ENCODE peak calls at places on chromosome 15, in six cellular contexts. One of them, this sample, is unnamed.

GRCh38 chr15:35757323-35757722 is 211.4 kb upstream of the DPH6 start:
- DNase-seq in astrocyte: no peak
- DNase-seq in natural killer cell: no peak
- DNase-seq in neural progenitor cell: peak
- DNase-seq in progenitor cell of endocrine pancreas: no peak
- DNase-seq in AG09309: no peak
- DNase-seq in this sample: no peak

GRCh38 chr15:45664451-45664850 is 29.6 kb downstream of the SQOR start:
- DNase-seq in neural progenitor cell: no peak
- DNase-seq in progenitor cell of endocrine pancreas: no peak
- DNase-seq in natural killer cell: no peak
- DNase-seq in AG09309: no peak
- DNase-seq in astrocyte: peak
- DNase-seq in this sample: no peak

GRCh38 chr15:98983333-98983732 is 24.3 kb downstream of the PGPEP1L start:
- DNase-seq in natural killer cell: no peak
- DNase-seq in astrocyte: peak
- DNase-seq in progenitor cell of endocrine pancreas: no peak
- DNase-seq in AG09309: peak
- DNase-seq in neural progenitor cell: no peak
- DNase-seq in this sample: no peak

GRCh38 chr15:33311312-33311971 is 675 bp downstream of the RYR3 start:
- DNase-seq in natural killer cell: no peak
- DNase-seq in neural progenitor cell: peak
- DNase-seq in astrocyte: no peak
- DNase-seq in AG09309: no peak
- DNase-seq in progenitor cell of endocrine pancreas: peak
- DNase-seq in this sample: no peak

GRCh38 chr15:98138910-98139309 is 178.4 kb downstream of the ARRDC4 start:
- DNase-seq in AG09309: no peak
- DNase-seq in natural killer cell: no peak
- DNase-seq in neural progenitor cell: no peak
- DNase-seq in progenitor cell of endocrine pancreas: no peak
- DNase-seq in astrocyte: no peak
- DNase-seq in this sample: no peak

GRCh38 chr15:33083232-33084006 is 111.1 kb downstream of the FMN1 start:
- DNase-seq in natural killer cell: no peak
- DNase-seq in AG09309: no peak
- DNase-seq in progenitor cell of endocrine pancreas: no peak
- DNase-seq in astrocyte: peak
- DNase-seq in neural progenitor cell: no peak
- DNase-seq in this sample: no peak

GRCh38 chr15:79025201-79025600 is 65.4 kb downstream of the RASGRF1 start:
- DNase-seq in progenitor cell of endocrine pancreas: no peak
- DNase-seq in neural progenitor cell: peak
- DNase-seq in natural killer cell: no peak
- DNase-seq in AG09309: no peak
- DNase-seq in astrocyte: no peak
- DNase-seq in this sample: no peak

GRCh38 chr15:87722941-87723691 is 533.4 kb downstream of the NTRK3 start:
- DNase-seq in natural killer cell: no peak
- DNase-seq in neural progenitor cell: peak
- DNase-seq in progenitor cell of endocrine pancreas: no peak
- DNase-seq in astrocyte: peak
- DNase-seq in AG09309: no peak
- DNase-seq in this sample: no peak

GRCh38 chr15:44537728-44538240 is 837 bp downstream of the EIF3J start:
- DNase-seq in AG09309: no peak
- DNase-seq in natural killer cell: no peak
- DNase-seq in astrocyte: peak
- DNase-seq in neural progenitor cell: no peak
- DNase-seq in progenitor cell of endocrine pancreas: no peak
- DNase-seq in this sample: no peak

GRCh38 chr15:72604794-72605193 is 49.7 kb upstream of the GOLGA6B start:
- DNase-seq in progenitor cell of endocrine pancreas: no peak
- DNase-seq in AG09309: no peak
- DNase-seq in astrocyte: no peak
- DNase-seq in natural killer cell: no peak
- DNase-seq in neural progenitor cell: peak
- DNase-seq in this sample: no peak

GRCh38 chr15:59303641-59304433 is 68.8 kb downstream of the MYO1E start:
- DNase-seq in natural killer cell: no peak
- DNase-seq in AG09309: no peak
- DNase-seq in neural progenitor cell: no peak
- DNase-seq in progenitor cell of endocrine pancreas: no peak
- DNase-seq in astrocyte: peak
- DNase-seq in this sample: no peak

GRCh38 chr15:68447976-68448755 is 16.2 kb upstream of the ITGA11 start:
- DNase-seq in natural killer cell: no peak
- DNase-seq in AG09309: no peak
- DNase-seq in progenitor cell of endocrine pancreas: no peak
- DNase-seq in neural progenitor cell: no peak
- DNase-seq in astrocyte: no peak
- DNase-seq in this sample: no peak

GRCh38 chr15:34122771-34123183 is 20.9 kb downstream of the PGBD4 start:
- DNase-seq in neural progenitor cell: no peak
- DNase-seq in progenitor cell of endocrine pancreas: no peak
- DNase-seq in astrocyte: peak
- DNase-seq in natural killer cell: no peak
- DNase-seq in AG09309: peak
- DNase-seq in this sample: no peak

GRCh38 chr15:60928210-60928609 is 300.9 kb downstream of the RORA start:
- DNase-seq in astrocyte: no peak
- DNase-seq in AG09309: no peak
- DNase-seq in natural killer cell: no peak
- DNase-seq in neural progenitor cell: peak
- DNase-seq in progenitor cell of endocrine pancreas: no peak
- DNase-seq in this sample: no peak

GRCh38 chr15:55700876-55701275 is 42.1 kb downstream of the PRTG start:
- DNase-seq in progenitor cell of endocrine pancreas: no peak
- DNase-seq in natural killer cell: no peak
- DNase-seq in neural progenitor cell: no peak
- DNase-seq in AG09309: no peak
- DNase-seq in astrocyte: no peak
- DNase-seq in this sample: no peak

GRCh38 chr15:71278989-71279756 is 163.9 kb downstream of the THSD4 start:
- DNase-seq in progenitor cell of endocrine pancreas: no peak
- DNase-seq in astrocyte: peak
- DNase-seq in neural progenitor cell: no peak
- DNase-seq in natural killer cell: no peak
- DNase-seq in AG09309: peak
- DNase-seq in this sample: no peak

GRCh38 chr15:40930430-40931299 is 1.5 kb downstream of the DLL4 start:
- DNase-seq in progenitor cell of endocrine pancreas: peak
- DNase-seq in AG09309: no peak
- DNase-seq in astrocyte: peak
- DNase-seq in neural progenitor cell: peak
- DNase-seq in natural killer cell: no peak
- DNase-seq in this sample: peak

GRCh38 chr15:86555114-86555513 is 475.4 kb downstream of the AGBL1 start:
- DNase-seq in neural progenitor cell: no peak
- DNase-seq in natural killer cell: no peak
- DNase-seq in progenitor cell of endocrine pancreas: no peak
- DNase-seq in AG09309: no peak
- DNase-seq in astrocyte: no peak
- DNase-seq in this sample: no peak

GRCh38 chr15:53710906-53711305 is 48.6 kb downstream of the WDR72 start:
- DNase-seq in natural killer cell: no peak
- DNase-seq in progenitor cell of endocrine pancreas: no peak
- DNase-seq in astrocyte: no peak
- DNase-seq in neural progenitor cell: peak
- DNase-seq in AG09309: no peak
- DNase-seq in this sample: no peak

GRCh38 chr15:38559131-38559530 is 5.5 kb downstream of the RASGRP1 start:
- DNase-seq in neural progenitor cell: no peak
- DNase-seq in progenitor cell of endocrine pancreas: no peak
- DNase-seq in natural killer cell: no peak
- DNase-seq in astrocyte: no peak
- DNase-seq in AG09309: no peak
- DNase-seq in this sample: no peak

GRCh38 chr15:97904196-97904572 is 56.3 kb upstream of the ARRDC4 start:
- DNase-seq in AG09309: peak
- DNase-seq in natural killer cell: no peak
- DNase-seq in progenitor cell of endocrine pancreas: peak
- DNase-seq in astrocyte: peak
- DNase-seq in neural progenitor cell: peak
- DNase-seq in this sample: peak

GRCh38 chr15:41511331-41512077 is 2.1 kb downstream of the LTK start:
- DNase-seq in AG09309: no peak
- DNase-seq in natural killer cell: no peak
- DNase-seq in progenitor cell of endocrine pancreas: peak
- DNase-seq in neural progenitor cell: peak
- DNase-seq in astrocyte: no peak
- DNase-seq in this sample: no peak

GRCh38 chr15:64105113-64105704 is 9.4 kb downstream of the SNX1 start:
- DNase-seq in neural progenitor cell: no peak
- DNase-seq in AG09309: peak
- DNase-seq in natural killer cell: no peak
- DNase-seq in progenitor cell of endocrine pancreas: no peak
- DNase-seq in astrocyte: peak
- DNase-seq in this sample: no peak

GRCh38 chr15:83854314-83854713 is 200.4 kb downstream of the ADAMTSL3 start:
- DNase-seq in natural killer cell: no peak
- DNase-seq in astrocyte: no peak
- DNase-seq in progenitor cell of endocrine pancreas: no peak
- DNase-seq in neural progenitor cell: no peak
- DNase-seq in AG09309: no peak
- DNase-seq in this sample: no peak

GRCh38 chr15:29917600-29918597 is 95.6 kb upstream of the TJP1 start:
- DNase-seq in astrocyte: no peak
- DNase-seq in neural progenitor cell: no peak
- DNase-seq in progenitor cell of endocrine pancreas: no peak
- DNase-seq in natural killer cell: no peak
- DNase-seq in AG09309: no peak
- DNase-seq in this sample: no peak

GRCh38 chr15:85527907-85528306 is 147.5 kb downstream of the AKAP13 start:
- DNase-seq in progenitor cell of endocrine pancreas: no peak
- DNase-seq in neural progenitor cell: no peak
- DNase-seq in AG09309: peak
- DNase-seq in natural killer cell: no peak
- DNase-seq in astrocyte: peak
- DNase-seq in this sample: no peak

GRCh38 chr15:98776607-98777281 is 128.4 kb downstream of the IGF1R start:
- DNase-seq in progenitor cell of endocrine pancreas: peak
- DNase-seq in AG09309: no peak
- DNase-seq in natural killer cell: no peak
- DNase-seq in neural progenitor cell: no peak
- DNase-seq in astrocyte: peak
- DNase-seq in this sample: no peak

GRCh38 chr15:96320703-96321421 is 9.6 kb upstream of the NR2F2 start:
- DNase-seq in natural killer cell: no peak
- DNase-seq in AG09309: no peak
- DNase-seq in neural progenitor cell: peak
- DNase-seq in astrocyte: peak
- DNase-seq in progenitor cell of endocrine pancreas: no peak
- DNase-seq in this sample: no peak

DNA sequence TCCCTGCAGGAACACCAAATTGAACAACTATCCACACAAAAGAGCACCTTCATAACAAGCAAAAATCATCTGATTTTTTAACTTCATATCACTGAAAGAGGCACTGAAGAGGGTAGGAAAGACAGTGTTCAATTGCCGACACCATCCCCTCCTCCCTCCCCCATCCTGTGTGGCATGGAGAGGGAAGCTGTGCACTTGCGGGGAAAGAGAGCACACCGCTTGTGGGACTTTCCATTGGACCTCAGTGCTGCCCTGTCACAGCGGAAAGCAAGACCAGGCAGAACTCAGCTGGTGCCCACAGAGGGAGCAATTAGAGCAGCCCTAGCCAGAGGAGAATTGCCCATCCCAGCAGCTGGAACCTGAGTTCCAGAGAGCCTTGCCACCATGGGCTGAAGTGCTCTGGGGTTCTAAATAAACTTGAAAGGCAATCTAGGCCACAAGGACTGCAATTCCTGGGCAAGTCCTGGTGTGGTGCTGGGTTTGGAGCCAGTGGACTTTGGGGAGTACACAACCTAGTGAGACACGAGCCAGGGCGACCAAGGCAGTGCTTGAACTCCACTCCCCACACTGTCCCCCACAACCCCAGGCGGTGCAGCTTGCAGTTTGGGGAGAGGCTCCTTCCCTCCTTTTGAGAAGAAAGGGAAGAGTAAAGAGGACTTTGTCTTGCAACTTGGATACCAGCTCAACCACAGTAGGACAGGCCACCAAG is 27.0 kb downstream of the PEAK1 start:
- DNase-seq in natural killer cell: no peak
- DNase-seq in astrocyte: no peak
- DNase-seq in neural progenitor cell: no peak
- DNase-seq in progenitor cell of endocrine pancreas: no peak
- DNase-seq in AG09309: no peak
- DNase-seq in this sample: no peak
- TF ChIP-seq CTCF in natural killer cell: no peak
- TF ChIP-seq CTCF in astrocyte: no peak
- TF ChIP-seq CTCF in neural progenitor cell: no peak
- TF ChIP-seq CTCF in progenitor cell of endocrine pancreas: no peak
- TF ChIP-seq CTCF in AG09309: no peak
- TF ChIP-seq CTCF in this sample: no peak

GRCh38 chr15:91982401-91982800 is 128.9 kb downstream of the SLCO3A1 start:
- DNase-seq in astrocyte: no peak
- DNase-seq in progenitor cell of endocrine pancreas: no peak
- DNase-seq in AG09309: no peak
- DNase-seq in neural progenitor cell: no peak
- DNase-seq in natural killer cell: no peak
- DNase-seq in this sample: no peak
- TF ChIP-seq CTCF in astrocyte: no peak
- TF ChIP-seq CTCF in progenitor cell of endocrine pancreas: no peak
- TF ChIP-seq CTCF in AG09309: no peak
- TF ChIP-seq CTCF in neural progenitor cell: no peak
- TF ChIP-seq CTCF in natural killer cell: no peak
- TF ChIP-seq CTCF in this sample: peak

DNA sequence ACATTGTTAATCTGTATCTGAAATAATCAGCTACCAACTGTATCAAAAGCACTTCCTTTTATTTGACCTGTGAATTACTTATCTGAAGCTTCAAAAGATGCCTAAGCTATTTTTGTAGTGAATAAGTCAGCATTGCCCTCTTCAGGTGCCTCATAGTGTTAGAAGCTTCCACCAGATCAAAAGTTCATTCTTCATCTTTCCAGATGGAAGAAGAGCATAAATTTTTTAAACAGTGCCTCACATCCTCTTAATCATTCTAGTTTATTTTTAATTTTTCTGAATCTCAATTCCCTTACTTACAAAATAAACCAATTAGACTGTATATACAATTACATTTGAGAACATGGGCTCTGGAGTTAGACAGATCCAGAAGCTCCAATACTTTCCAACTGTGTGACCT is 65.0 kb downstream of the MYO5A start:
- DNase-seq in progenitor cell of endocrine pancreas: no peak
- DNase-seq in natural killer cell: no peak
- DNase-seq in neural progenitor cell: no peak
- DNase-seq in AG09309: no peak
- DNase-seq in astrocyte: no peak
- DNase-seq in this sample: no peak
- TF ChIP-seq CTCF in progenitor cell of endocrine pancreas: no peak
- TF ChIP-seq CTCF in natural killer cell: no peak
- TF ChIP-seq CTCF in neural progenitor cell: no peak
- TF ChIP-seq CTCF in AG09309: peak
- TF ChIP-seq CTCF in astrocyte: no peak
- TF ChIP-seq CTCF in this sample: peak

GRCh38 chr15:31278056-31278445 is 48.6 kb upstream of the KLF13 start:
- DNase-seq in AG09309: no peak
- DNase-seq in astrocyte: no peak
- DNase-seq in progenitor cell of endocrine pancreas: peak
- DNase-seq in neural progenitor cell: no peak
- DNase-seq in natural killer cell: peak
- DNase-seq in this sample: no peak
- TF ChIP-seq CTCF in AG09309: no peak
- TF ChIP-seq CTCF in astrocyte: no peak
- TF ChIP-seq CTCF in progenitor cell of endocrine pancreas: no peak
- TF ChIP-seq CTCF in neural progenitor cell: no peak
- TF ChIP-seq CTCF in natural killer cell: no peak
- TF ChIP-seq CTCF in this sample: no peak